ENCODE peak calls at places on chromosomes 7 and 10, in nine cellular contexts. U, D, C, J, A, S, K, Z and G are unnamed samples.

GRCh38 chr7:95578299-95578855 is 17.9 kb downstream of the PDK4 start:
- DNase-seq in S (no peak), D (no peak), U (no peak), K (no peak), Z (no peak), A (no peak), J (no peak), C (no peak), G (no peak)

GRCh38 chr7:20560325-20561180 is 54.9 kb upstream of the ABCB5 start:
- DNase-seq in S (no peak), Z (no peak), U (no peak), D (no peak), A (no peak), J (no peak), K (no peak), C (no peak), G (no peak)

GRCh38 chr10:129740532-129741279 is 223.4 kb downstream of the EBF3 start:
- DNase-seq in K (no peak), A (no peak), J (no peak), U (no peak), C (no peak), S (peak; percentile 22), Z (no peak), D (no peak), G (no peak)

GRCh38 chr7:22723642-22724041 is 3.4 kb upstream of the IL6 start:
- DNase-seq in J (no peak), C (peak; percentile 50), Z (peak; percentile 37), A (no peak), D (no peak), U (no peak), K (peak; percentile 33), S (no peak), G (peak; percentile 61)

GRCh38 chr10:88949912-88950664 is 2.5 kb downstream of the ACTA2 start:
- DNase-seq in A (no peak), C (no peak), J (no peak), D (no peak), U (no peak), Z (no peak), K (no peak), S (no peak), G (no peak)

GRCh38 chr7:138299046-138299445 is 161.0 kb upstream of the TRIM24 start:
- DNase-seq in S (no peak), J (no peak), D (no peak), K (no peak), Z (no peak), C (no peak), A (no peak), U (no peak), G (no peak)

GRCh38 chr7:106548491-106548890 is 112.5 kb downstream of the CCDC71L start:
- DNase-seq in D (no peak), Z (no peak), K (no peak), S (no peak), C (no peak), J (no peak), U (no peak), A (no peak), G (no peak)

GRCh38 chr10:28914721-28915120 is 237.4 kb downstream of the BAMBI start:
- DNase-seq in A (no peak), J (peak; percentile 48), K (no peak), C (no peak), U (peak; percentile 34), Z (no peak), S (no peak), D (no peak), G (peak; percentile 27)

GRCh38 chr10:22615819-22616499 is 98.4 kb downstream of the PIP4K2A start:
- DNase-seq in A (no peak), K (peak; percentile 50), U (no peak), Z (peak; percentile 51), J (no peak), C (peak; percentile 76), S (peak; percentile 68), D (no peak), G (peak; percentile 61)

GRCh38 chr10:101126684-101127628 is 4.1 kb upstream of the TLX1 start:
- DNase-seq in A (no peak), D (no peak), Z (no peak), U (no peak), J (no peak), K (no peak), S (no peak), C (no peak), G (no peak)

GRCh38 chr7:4416436-4417092 is 265.5 kb upstream of the FOXK1 start:
- DNase-seq in Z (no peak), A (no peak), D (no peak), K (no peak), U (no peak), C (no peak), J (peak; percentile 35), S (no peak), G (no peak)

GRCh38 chr10:19931886-19932285 is 115.7 kb downstream of the PLXDC2 start:
- DNase-seq in A (no peak), C (no peak), Z (no peak), J (no peak), K (no peak), S (no peak), U (no peak), D (no peak), G (no peak)

GRCh38 chr10:120789804-120790203 is 61.4 kb upstream of the WDR11 start:
- DNase-seq in D (no peak), Z (no peak), C (no peak), J (no peak), K (no peak), A (no peak), U (no peak), S (no peak), G (no peak)

GRCh38 chr10:79248341-79248931 is 98.8 kb upstream of the PPIF start:
- DNase-seq in D (no peak), S (peak; percentile 74), K (peak; percentile 76), A (no peak), U (no peak), C (peak; percentile 77), J (no peak), Z (peak; percentile 68), G (no peak)

GRCh38 chr7:155229548-155230168 is 68.0 kb upstream of the INSIG1 start:
- DNase-seq in J (peak; percentile 15), K (no peak), A (no peak), Z (no peak), C (no peak), D (no peak), U (no peak), S (no peak), G (no peak)

GRCh38 chr7:30390872-30391646 is 87.5 kb downstream of the NOD1 start:
- DNase-seq in J (no peak), D (no peak), C (no peak), A (no peak), S (no peak), K (no peak), Z (no peak), U (no peak), G (no peak)

DNA sequence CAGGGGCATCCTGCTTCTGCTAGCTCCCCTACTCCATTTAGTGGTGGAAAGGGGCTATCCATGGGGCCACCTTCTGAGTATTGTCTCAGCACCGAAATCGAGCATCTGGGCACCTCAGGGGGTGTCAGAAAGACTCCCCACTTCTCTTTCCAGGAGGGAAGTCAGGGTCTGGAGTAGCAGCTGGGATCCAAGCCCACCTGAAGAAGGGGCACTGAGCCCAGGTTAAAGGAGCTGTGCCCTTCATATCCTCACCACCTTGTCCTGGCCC is 2.6 kb downstream of the FLNC start:
- DNase-seq in J (no peak), S (no peak), A (no peak), U (no peak), C (no peak), D (no peak), Z (no peak), K (no peak), G (no peak)
- H3K4me3 ChIP-seq in J (no peak overlapping the region), S (no peak overlapping the region), A (peak overlapping the region; percentile 53), U (peak overlapping the region; percentile 99), C (peak overlapping the region; percentile 50), D (peak overlapping the region; percentile 93), Z (peak overlapping the region; percentile 81), K (peak overlapping the region; percentile 78), G (peak overlapping the region; percentile 96)

GRCh38 chr10:109328001-109328400 is 595.3 kb downstream of the XPNPEP1 start:
- DNase-seq in U (no peak), C (no peak), S (no peak), D (no peak), A (no peak), Z (no peak), J (no peak), K (no peak), G (no peak)
- TF ChIP-seq CTCF in U (no peak), C (no peak), S (no peak), D (no peak), A (no peak), Z (no peak), J (no peak), K (no peak), G (no peak)

GRCh38 chr10:26441491-26442214 is 3.5 kb downstream of the APBB1IP start:
- DNase-seq in S (no peak), D (no peak), Z (no peak), C (no peak), U (no peak), J (no peak), A (no peak), K (no peak), G (peak; percentile 74)
- H3K4me3 ChIP-seq in S (no peak overlapping the region), D (no peak overlapping the region), Z (no peak overlapping the region), C (no peak overlapping the region), U (no peak overlapping the region), J (no peak overlapping the region), A (no peak overlapping the region), K (no peak overlapping the region), G (no peak overlapping the region)

GRCh38 chr10:94407668-94408067 is 5.3 kb downstream of the TBC1D12 start:
- DNase-seq in S (no peak), J (peak; percentile 11), C (no peak), K (no peak), Z (no peak), D (no peak), U (no peak), A (no peak), G (no peak)
- TF ChIP-seq CTCF in S (no peak), J (no peak), C (no peak), K (no peak), Z (no peak), D (no peak), U (no peak), A (no peak), G (no peak)

GRCh38 chr7:96707901-96708774 is 1.5 kb downstream of the SEM1 start:
- DNase-seq in U (no peak), A (no peak), D (no peak), Z (no peak), J (no peak), S (no peak), C (no peak), K (no peak), G (peak; percentile 17)
- H3K4me3 ChIP-seq in U (no peak overlapping the region), A (peak overlapping the region; percentile 85), D (peak overlapping the region; percentile 90), Z (peak overlapping the region; percentile 94), J (peak overlapping the region; percentile 95), S (peak overlapping the region; percentile 98), C (peak overlapping the region; percentile 94), K (peak overlapping the region; percentile 66), G (peak overlapping the region; percentile 87)

DNA sequence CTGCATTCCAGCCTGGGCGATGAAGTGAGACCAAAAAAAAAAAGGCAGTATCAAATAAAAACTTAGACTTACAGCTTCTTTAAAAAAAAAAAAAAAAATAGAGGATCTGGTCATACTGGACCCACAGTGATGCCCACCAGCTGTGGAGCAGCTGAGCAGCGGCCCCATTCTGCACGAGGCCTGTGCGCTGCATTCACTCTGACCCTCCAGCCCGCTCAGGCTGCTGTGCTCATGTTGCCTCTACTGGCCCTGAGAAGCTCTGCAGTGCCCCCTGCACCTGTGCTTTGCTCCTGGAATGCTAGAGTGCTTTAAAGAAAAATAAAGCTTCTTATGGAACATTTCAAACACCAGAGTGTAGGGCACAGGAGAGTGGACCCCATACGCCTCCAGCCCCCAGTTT is 33.2 kb downstream of the TMEM120A start:
- DNase-seq in S (no peak), K (no peak), U (no peak), D (no peak), Z (peak; percentile 26), J (no peak), A (peak; percentile 56), C (no peak), G (no peak)
- TF ChIP-seq CTCF in S (no peak), K (no peak), U (no peak), D (peak; percentile 26), Z (no peak), J (no peak), A (peak; percentile 46), C (no peak), G (no peak)